ENCODE peak calls at places on chromosomes 7 and 10, in four cellular contexts. R, K, C and Z are unnamed samples.

GRCh38 chr7:43628431-43628830 is 45.5 kb downstream of the STK17A start:
- DNase-seq in K (no peak), R (no peak), C (no peak), Z (no peak)

GRCh38 chr7:135645296-135645904 is 16.9 kb upstream of the STMP1 start:
- DNase-seq in K (no peak), C (no peak), R (peak; percentile 21), Z (peak; percentile 37)

GRCh38 chr10:106467506-106467905 is 697.0 kb downstream of the SORCS1 start:
- DNase-seq in C (no peak), R (no peak), K (no peak), Z (no peak)

GRCh38 chr10:112435013-112435619 is 11.6 kb downstream of the ZDHHC6 start:
- DNase-seq in R (no peak), C (no peak), K (no peak), Z (no peak)

GRCh38 chr10:78173360-78174020 is 139.8 kb downstream of the RPS24 start:
- DNase-seq in K (no peak), R (no peak), C (no peak), Z (no peak)

GRCh38 chr7:157458254-157458633 is 121.4 kb downstream of the DNAJB6 start:
- DNase-seq in R (no peak), K (no peak), C (no peak), Z (no peak)

GRCh38 chr7:138739859-138740258 is 38.7 kb upstream of the SVOPL start:
- DNase-seq in K (no peak), R (no peak), C (no peak), Z (no peak)

GRCh38 chr7:44145969-44146897 is 5.1 kb upstream of the MYL7 start:
- DNase-seq in C (peak; percentile 54), R (peak; percentile 20), K (peak; percentile 36), Z (peak; percentile 47)

GRCh38 chr10:108608860-108609259 is 1314.5 kb downstream of the XPNPEP1 start:
- DNase-seq in K (no peak), C (no peak), R (no peak), Z (no peak)

GRCh38 chr10:29862926-29863614 is 196.3 kb downstream of the JCAD start:
- DNase-seq in C (no peak), K (no peak), R (no peak), Z (no peak)

GRCh38 chr7:76507723-76508406 is 2.5 kb upstream of the UPK3B start:
- DNase-seq in C (no peak), R (no peak), K (no peak), Z (no peak)

GRCh38 chr10:16594106-16594505 is 72.4 kb upstream of the C1QL3 start:
- DNase-seq in C (no peak), R (no peak), K (no peak), Z (no peak)